ENCODE peak calls at places on chromosomes 4 and X, in ten cellular contexts. One of them, this sample, is unnamed.

GRCh38 chr4:2788532-2789103 is 4.3 kb upstream of the SH3BP2 start:
- DNase-seq in cardiac fibroblast: peak
- DNase-seq in amygdala: no peak
- DNase-seq in trophoblast cell: no peak
- DNase-seq in stimulated activated CD8-positive, alpha-beta memory T cell treated with anti-CD3 and anti-CD28 coated beads, Interleukin-2, amount 100 ng/mL, for 48 hours: no peak
- DNase-seq in H54: no peak
- DNase-seq in upper lobe of right lung: peak
- DNase-seq in AML-193: no peak
- DNase-seq in posterior cingulate gyrus: no peak
- DNase-seq in hepatocyte: peak
- DNase-seq in this sample: no peak

GRCh38 chr4:32775049-32775448 is 2054.9 kb downstream of the PCDH7 start:
- DNase-seq in amygdala: no peak
- DNase-seq in H54: no peak
- DNase-seq in AML-193: peak
- DNase-seq in hepatocyte: peak
- DNase-seq in upper lobe of right lung: no peak
- DNase-seq in posterior cingulate gyrus: no peak
- DNase-seq in stimulated activated CD8-positive, alpha-beta memory T cell treated with anti-CD3 and anti-CD28 coated beads, Interleukin-2, amount 100 ng/mL, for 48 hours: no peak
- DNase-seq in trophoblast cell: peak
- DNase-seq in cardiac fibroblast: peak
- DNase-seq in this sample: no peak

GRCh38 chr4:171896426-171896825 is 83.2 kb downstream of the GALNTL6 start:
- DNase-seq in upper lobe of right lung: no peak
- DNase-seq in H54: no peak
- DNase-seq in amygdala: no peak
- DNase-seq in AML-193: no peak
- DNase-seq in posterior cingulate gyrus: no peak
- DNase-seq in stimulated activated CD8-positive, alpha-beta memory T cell treated with anti-CD3 and anti-CD28 coated beads, Interleukin-2, amount 100 ng/mL, for 48 hours: no peak
- DNase-seq in trophoblast cell: no peak
- DNase-seq in hepatocyte: no peak
- DNase-seq in cardiac fibroblast: no peak
- DNase-seq in this sample: no peak

GRCh38 chrX:357035-357692 is 29.5 kb downstream of the PPP2R3B start:
- DNase-seq in H54: no peak
- DNase-seq in upper lobe of right lung: peak
- DNase-seq in stimulated activated CD8-positive, alpha-beta memory T cell treated with anti-CD3 and anti-CD28 coated beads, Interleukin-2, amount 100 ng/mL, for 48 hours: no peak
- DNase-seq in cardiac fibroblast: no peak
- DNase-seq in hepatocyte: no peak
- DNase-seq in amygdala: no peak
- DNase-seq in trophoblast cell: no peak
- DNase-seq in AML-193: no peak
- DNase-seq in posterior cingulate gyrus: no peak
- DNase-seq in this sample: no peak

GRCh38 chr4:147943159-147943638 is 211.3 kb downstream of the ARHGAP10 start:
- DNase-seq in upper lobe of right lung: no peak
- DNase-seq in AML-193: peak
- DNase-seq in trophoblast cell: no peak
- DNase-seq in amygdala: no peak
- DNase-seq in posterior cingulate gyrus: no peak
- DNase-seq in stimulated activated CD8-positive, alpha-beta memory T cell treated with anti-CD3 and anti-CD28 coated beads, Interleukin-2, amount 100 ng/mL, for 48 hours: no peak
- DNase-seq in cardiac fibroblast: no peak
- DNase-seq in hepatocyte: no peak
- DNase-seq in H54: no peak
- DNase-seq in this sample: no peak

GRCh38 chr4:82784615-82785247 is 13.9 kb downstream of the SCD5 start:
- DNase-seq in trophoblast cell: no peak
- DNase-seq in hepatocyte: no peak
- DNase-seq in amygdala: no peak
- DNase-seq in AML-193: no peak
- DNase-seq in posterior cingulate gyrus: no peak
- DNase-seq in H54: no peak
- DNase-seq in cardiac fibroblast: peak
- DNase-seq in upper lobe of right lung: no peak
- DNase-seq in stimulated activated CD8-positive, alpha-beta memory T cell treated with anti-CD3 and anti-CD28 coated beads, Interleukin-2, amount 100 ng/mL, for 48 hours: no peak
- DNase-seq in this sample: no peak

GRCh38 chrX:123408856-123409737 is 225.0 kb downstream of the GRIA3 start:
- DNase-seq in AML-193: no peak
- DNase-seq in hepatocyte: no peak
- DNase-seq in trophoblast cell: no peak
- DNase-seq in upper lobe of right lung: no peak
- DNase-seq in posterior cingulate gyrus: no peak
- DNase-seq in stimulated activated CD8-positive, alpha-beta memory T cell treated with anti-CD3 and anti-CD28 coated beads, Interleukin-2, amount 100 ng/mL, for 48 hours: no peak
- DNase-seq in amygdala: no peak
- DNase-seq in H54: no peak
- DNase-seq in cardiac fibroblast: peak
- DNase-seq in this sample: no peak

GRCh38 chrX:17405225-17405969 is 30.4 kb downstream of the NHS start:
- DNase-seq in hepatocyte: peak
- DNase-seq in stimulated activated CD8-positive, alpha-beta memory T cell treated with anti-CD3 and anti-CD28 coated beads, Interleukin-2, amount 100 ng/mL, for 48 hours: no peak
- DNase-seq in cardiac fibroblast: no peak
- DNase-seq in posterior cingulate gyrus: no peak
- DNase-seq in amygdala: no peak
- DNase-seq in upper lobe of right lung: no peak
- DNase-seq in H54: no peak
- DNase-seq in trophoblast cell: peak
- DNase-seq in AML-193: no peak
- DNase-seq in this sample: no peak

GRCh38 chrX:106035064-106035463 is 3.5 kb downstream of the SERPINA7 start:
- DNase-seq in trophoblast cell: peak
- DNase-seq in AML-193: no peak
- DNase-seq in posterior cingulate gyrus: no peak
- DNase-seq in upper lobe of right lung: no peak
- DNase-seq in cardiac fibroblast: peak
- DNase-seq in amygdala: no peak
- DNase-seq in stimulated activated CD8-positive, alpha-beta memory T cell treated with anti-CD3 and anti-CD28 coated beads, Interleukin-2, amount 100 ng/mL, for 48 hours: no peak
- DNase-seq in hepatocyte: no peak
- DNase-seq in H54: no peak
- DNase-seq in this sample: no peak